ENCODE peak calls at places on chromosome 9, in nine cellular contexts. G is left ventricle myocardium inferior, C is aorta, O is psoas muscle, L is K562, W is testis, F is ovary, Q is Panc1, S is lung. N is an unnamed sample. For H3K4me1, the result is how much of the 10 kb centered on the place peaks cover.

GRCh38 chr9:34271618-34272017 is 57.5 kb downstream of the KIF24 start:
- DNase-seq in L (no peak), S (no peak), W (no peak), F (no peak), Q (no peak), G (no peak), C (no peak), O (no peak), N (no peak)

GRCh38 chr9:99851028-99851822 is 29.5 kb downstream of the NR4A3 start:
- DNase-seq in Q (no peak), S (no peak), C (no peak), G (no peak), W (no peak), F (no peak), L (no peak), O (no peak), N (no peak)

GRCh38 chr9:91727316-91727861 is 222.6 kb downstream of the ROR2 start:
- DNase-seq in G (no peak), Q (peak), O (no peak), W (no peak), L (peak), S (no peak), C (no peak), F (no peak), N (no peak)

GRCh38 chr9:138020795-138021182 is 143.2 kb downstream of the CACNA1B start:
- DNase-seq in G (no peak), O (peak), L (no peak), S (peak), C (no peak), W (no peak), Q (no peak), F (no peak), N (no peak)

GRCh38 chr9:124311283-124311682 is 53.5 kb downstream of the NEK6 start:
- DNase-seq in G (no peak), S (no peak), C (no peak), W (no peak), Q (no peak), O (no peak), L (no peak), F (no peak), N (no peak)

GRCh38 chr9:81626511-81626910 is 62.8 kb downstream of the TLE1 start:
- DNase-seq in L (no peak), C (no peak), G (no peak), S (no peak), Q (peak), O (no peak), W (no peak), F (no peak), N (no peak)

GRCh38 chr9:133483611-133484010 is 4.7 kb upstream of the SLC2A6 start:
- DNase-seq in G (no peak), C (peak), L (no peak), O (peak), S (no peak), F (no peak), Q (no peak), W (no peak), N (no peak)

GRCh38 chr9:137167113-137167751 is 2.6 kb downstream of the LRRC26 start:
- DNase-seq in L (peak), S (no peak), O (no peak), G (no peak), C (no peak), W (no peak), Q (no peak), F (no peak), N (no peak)

GRCh38 chr9:11319477-11320060 is 706.8 kb upstream of the PTPRD start:
- DNase-seq in O (no peak), Q (peak), L (no peak), W (peak), C (no peak), G (no peak), F (no peak), S (no peak), N (no peak)

GRCh38 chr9:111622626-111623025 is 8.5 kb upstream of the DNAJC25 start:
- DNase-seq in O (peak), S (peak), W (no peak), G (no peak), C (no peak), Q (no peak), F (no peak), L (no peak), N (peak)

GRCh38 chr9:72839140-72839539 is 113.7 kb downstream of the ALDH1A1 start:
- DNase-seq in F (no peak), G (no peak), W (no peak), S (no peak), Q (no peak), O (no peak), C (no peak), L (no peak), N (no peak)

GRCh38 chr9:97842960-97843359 is 10.1 kb upstream of the FOXE1 start:
- DNase-seq in L (no peak), F (no peak), Q (no peak), S (no peak), G (no peak), W (no peak), O (no peak), C (no peak), N (no peak)

GRCh38 chr9:129319938-129320481 is 141.9 kb upstream of the IER5L start:
- DNase-seq in C (peak), G (no peak), W (peak), F (peak), Q (no peak), L (no peak), O (peak), S (no peak), N (peak)

GRCh38 chr9:35903049-35903448 is 3.0 kb upstream of the HRCT1 start:
- DNase-seq in C (no peak), Q (no peak), G (no peak), W (no peak), L (peak), S (peak), O (no peak), F (no peak), N (no peak)

GRCh38 chr9:87640385-87640795 is 85.5 kb upstream of the CTSL start:
- DNase-seq in F (peak), O (no peak), S (no peak), L (no peak), C (no peak), Q (no peak), G (no peak), W (peak), N (no peak)

GRCh38 chr9:34993502-34994428 is 4.2 kb downstream of the DNAJB5 start:
- DNase-seq in L (no peak), O (peak), Q (no peak), C (peak), G (peak), W (peak), S (no peak), F (peak), N (peak)

GRCh38 chr9:17075758-17076485 is 58.9 kb upstream of the CNTLN start:
- DNase-seq in S (no peak), C (no peak), Q (no peak), L (no peak), F (no peak), O (no peak), G (no peak), W (no peak), N (no peak)

GRCh38 chr9:118640836-118641557 is 728.2 kb downstream of the BRINP1 start:
- DNase-seq in W (no peak), S (no peak), C (no peak), Q (no peak), G (no peak), L (no peak), F (no peak), O (no peak), N (no peak)

GRCh38 chr9:85715587-85715986 is 26.2 kb downstream of the AGTPBP1 start:
- DNase-seq in S (no peak), W (no peak), L (no peak), G (no peak), F (no peak), C (no peak), O (no peak), Q (no peak), N (no peak)

GRCh38 chr9:33748633-33749304 is 46.6 kb upstream of the PRSS3 start:
- DNase-seq in O (no peak), L (no peak), S (no peak), F (no peak), W (no peak), C (no peak), G (no peak), Q (no peak), N (no peak)

GRCh38 chr9:83599071-83599470 is 23.9 kb upstream of the IDNK start:
- DNase-seq in Q (no peak), G (no peak), W (no peak), O (no peak), C (no peak), S (no peak), L (no peak), F (no peak), N (no peak)

GRCh38 chr9:91182429-91182828 is 179.3 kb downstream of the AUH start:
- DNase-seq in S (peak), O (no peak), G (no peak), L (no peak), Q (no peak), C (no peak), W (no peak), F (no peak), N (peak)

GRCh38 chr9:125747053-125747764 is at the start of gene PBX3:
- DNase-seq in O (peak), L (peak), F (peak), Q (no peak), C (peak), S (peak), G (peak), W (peak), N (peak)

GRCh38 chr9:64773491-64773931 is 511.5 kb downstream of the FOXD4L5 start:
- DNase-seq in S (no peak), Q (no peak), G (peak), F (no peak), W (no peak), L (peak), O (peak), C (peak), N (no peak)

GRCh38 chr9:83242066-83242465 is 179.1 kb upstream of the RASEF start:
- DNase-seq in C (no peak), G (no peak), L (no peak), S (no peak), Q (no peak), F (no peak), W (no peak), O (no peak), N (no peak)

GRCh38 chr9:124290743-124291554 is 33.2 kb downstream of the NEK6 start:
- DNase-seq in W (no peak), G (no peak), O (no peak), F (no peak), Q (no peak), S (no peak), L (no peak), C (no peak), N (no peak)

GRCh38 chr9:100368672-100369071 is 15.9 kb upstream of the TEX10 start:
- DNase-seq in O (no peak), S (no peak), Q (no peak), G (no peak), C (no peak), L (no peak), W (no peak), F (no peak), N (no peak)

GRCh38 chr9:92098638-92099037 is 16.6 kb downstream of the SPTLC1 start:
- DNase-seq in F (no peak), C (no peak), S (no peak), O (no peak), L (no peak), W (no peak), G (no peak), Q (no peak), N (no peak)

GRCh38 chr9:69411931-69412740 is 87.1 kb downstream of the ENTREP1 start:
- DNase-seq in O (no peak), S (no peak), G (no peak), L (no peak), W (no peak), Q (no peak), F (no peak), C (no peak), N (no peak)

GRCh38 chr9:87708989-87709706 is 16.8 kb upstream of the CTSL start:
- DNase-seq in Q (no peak), S (no peak), C (no peak), L (no peak), W (no peak), O (no peak), F (no peak), G (no peak), N (no peak)

GRCh38 chr9:30630459-30630858 is 1754.0 kb upstream of the ACO1 start:
- DNase-seq in L (no peak), W (no peak), O (no peak), C (no peak), Q (no peak), S (no peak), G (no peak), F (no peak), N (no peak)

GRCh38 chr9:121399883-121400607 is 30.0 kb upstream of the STOM start:
- DNase-seq in F (no peak), S (no peak), W (no peak), O (no peak), L (peak), Q (peak), G (no peak), C (no peak), N (no peak)

GRCh38 chr9:80547613-80548012 is 975.8 kb downstream of the TLE4 start:
- DNase-seq in L (no peak), C (no peak), O (no peak), Q (no peak), W (no peak), S (no peak), F (no peak), G (no peak), N (no peak)

GRCh38 chr9:125631391-125632085 is 75.5 kb downstream of the MAPKAP1 start:
- DNase-seq in O (no peak), L (peak), C (no peak), S (no peak), W (no peak), F (no peak), Q (peak), G (no peak), N (no peak)

GRCh38 chr9:37172511-37172910 is 52.1 kb downstream of the ZCCHC7 start:
- DNase-seq in S (no peak), W (no peak), G (no peak), Q (no peak), O (no peak), C (no peak), L (no peak), F (no peak), N (no peak)

GRCh38 chr9:133992780-133993634 is 883 bp upstream of the VAV2 start:
- DNase-seq in C (peak), L (peak), S (peak), F (peak), G (peak), W (peak), Q (no peak), O (peak), N (peak)

GRCh38 chr9:91328186-91328585 is 33.5 kb downstream of the AUH start:
- DNase-seq in C (no peak), S (no peak), L (no peak), Q (no peak), F (no peak), W (no peak), O (no peak), G (no peak), N (no peak)

DNA sequence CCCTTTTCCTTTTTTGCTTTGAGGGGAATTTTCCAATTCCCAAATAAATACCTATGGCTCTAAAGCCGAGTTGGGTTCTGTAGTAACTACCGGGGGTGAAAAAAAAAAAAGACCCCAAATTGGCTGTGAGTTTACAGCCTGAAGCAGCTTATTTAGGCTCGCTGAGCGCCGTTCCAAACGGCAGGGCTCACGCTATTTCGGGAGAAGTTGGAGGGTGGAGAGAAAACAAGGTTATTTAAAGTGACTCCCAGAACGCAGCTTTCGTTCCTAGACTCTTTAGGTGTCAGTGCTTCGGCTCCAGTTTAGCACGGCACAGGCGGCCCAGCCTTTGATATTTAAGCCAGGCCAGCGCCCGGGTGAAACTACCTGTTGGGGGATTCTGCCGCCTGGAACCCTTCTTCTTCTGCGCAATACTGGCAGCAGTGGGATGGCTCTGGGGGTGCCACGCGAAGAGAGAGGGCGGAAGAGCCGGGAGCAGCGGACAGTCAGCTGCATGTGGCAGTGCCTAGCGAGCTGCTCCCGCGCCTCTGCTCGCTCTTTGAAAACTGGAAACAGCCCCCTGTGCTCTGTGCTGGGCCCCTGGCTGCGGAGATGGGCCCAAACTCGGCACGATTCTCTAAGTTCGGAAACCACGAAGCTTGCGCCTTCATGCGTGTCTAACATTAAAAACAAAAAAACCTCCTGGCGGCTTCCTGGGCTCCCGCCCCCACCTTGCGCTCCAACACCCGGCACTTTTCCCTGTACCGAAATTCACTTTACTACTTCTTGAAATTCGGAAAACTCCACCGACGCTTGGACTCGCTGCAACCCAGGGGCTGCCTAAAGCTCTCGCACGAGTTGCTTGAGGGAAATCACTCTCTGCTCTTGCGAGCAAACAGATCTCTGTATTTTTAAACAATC is 34.5 kb upstream of the NFIB start:
- DNase-seq in W (peak), C (peak), O (peak), L (no peak), Q (no peak), F (peak), S (no peak), G (no peak), N (no peak)
- H3K4me1 ChIP-seq in W (under half), C (under half), O (under half), L (under half), Q (under half), F (under half), S (under half), G (half or more), N (under half)

DNA sequence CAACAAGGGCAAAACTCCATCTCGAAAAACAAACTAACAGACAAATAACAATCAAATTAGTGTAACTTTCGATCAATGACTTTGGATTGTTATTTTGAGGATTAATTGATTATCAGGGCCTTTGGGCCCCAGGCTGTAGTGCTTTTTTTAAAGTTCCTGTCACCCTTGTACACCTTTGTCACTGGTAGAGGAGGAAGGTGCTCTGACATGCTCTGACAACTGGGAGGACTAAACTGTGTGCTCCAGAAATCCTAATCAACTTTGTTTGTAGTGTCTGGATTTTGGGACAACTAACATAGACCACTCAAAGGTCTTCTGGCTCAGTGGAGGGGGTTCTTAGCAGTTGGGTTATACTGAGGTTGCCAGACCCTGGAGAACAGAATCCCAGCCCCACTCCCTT is 1.8 kb downstream of the TXN start:
- DNase-seq in G (no peak), W (no peak), Q (no peak), O (no peak), F (no peak), L (no peak), C (no peak), S (no peak), N (no peak)
- H3K4me1 ChIP-seq in G (under half), W (under half), Q (under half), O (under half), F (under half), L (under half), C (under half), S (under half), N (under half)

DNA sequence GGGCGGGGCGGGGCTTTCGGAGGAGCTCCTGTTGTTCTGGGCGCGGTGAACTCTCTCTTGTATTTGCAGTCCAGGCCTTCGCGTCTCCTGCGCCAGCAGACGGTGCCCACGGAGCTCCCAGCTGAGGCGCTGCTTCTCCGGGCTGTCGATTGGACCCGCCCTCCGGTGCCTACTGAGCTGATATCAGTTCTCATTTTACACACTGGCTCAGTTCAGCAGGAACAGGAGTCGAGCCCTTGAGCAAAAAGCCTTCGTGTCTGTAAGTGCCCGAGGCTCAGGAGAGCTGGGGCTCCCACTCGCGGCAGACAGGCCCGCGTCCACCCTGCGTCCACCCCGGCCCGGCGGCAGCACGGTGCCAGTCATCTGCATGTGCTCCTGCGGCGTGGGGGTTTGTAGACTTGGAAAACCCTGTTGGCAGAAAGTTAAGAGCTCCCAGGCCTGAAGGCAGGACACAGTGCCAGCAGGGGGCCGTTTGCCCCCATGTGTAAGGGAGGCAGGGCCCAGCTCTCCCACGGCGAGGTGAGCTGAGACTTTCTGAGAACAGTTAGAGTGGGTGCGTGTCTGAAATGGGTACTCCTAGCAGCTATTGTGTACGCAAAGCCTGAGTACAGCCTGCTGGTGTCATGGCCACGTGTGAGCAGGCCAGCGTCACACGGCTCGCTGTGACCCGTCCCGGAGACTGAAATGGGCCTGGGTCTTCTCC is 231.5 kb downstream of the FANCC start:
- DNase-seq in W (no peak), G (no peak), Q (no peak), C (peak), L (no peak), S (no peak), O (peak), F (no peak), N (no peak)
- H3K4me1 ChIP-seq in W (under half), G (half or more), Q (under half), C (under half), L (under half), S (under half), O (half or more), F (under half), N (half or more)

DNA sequence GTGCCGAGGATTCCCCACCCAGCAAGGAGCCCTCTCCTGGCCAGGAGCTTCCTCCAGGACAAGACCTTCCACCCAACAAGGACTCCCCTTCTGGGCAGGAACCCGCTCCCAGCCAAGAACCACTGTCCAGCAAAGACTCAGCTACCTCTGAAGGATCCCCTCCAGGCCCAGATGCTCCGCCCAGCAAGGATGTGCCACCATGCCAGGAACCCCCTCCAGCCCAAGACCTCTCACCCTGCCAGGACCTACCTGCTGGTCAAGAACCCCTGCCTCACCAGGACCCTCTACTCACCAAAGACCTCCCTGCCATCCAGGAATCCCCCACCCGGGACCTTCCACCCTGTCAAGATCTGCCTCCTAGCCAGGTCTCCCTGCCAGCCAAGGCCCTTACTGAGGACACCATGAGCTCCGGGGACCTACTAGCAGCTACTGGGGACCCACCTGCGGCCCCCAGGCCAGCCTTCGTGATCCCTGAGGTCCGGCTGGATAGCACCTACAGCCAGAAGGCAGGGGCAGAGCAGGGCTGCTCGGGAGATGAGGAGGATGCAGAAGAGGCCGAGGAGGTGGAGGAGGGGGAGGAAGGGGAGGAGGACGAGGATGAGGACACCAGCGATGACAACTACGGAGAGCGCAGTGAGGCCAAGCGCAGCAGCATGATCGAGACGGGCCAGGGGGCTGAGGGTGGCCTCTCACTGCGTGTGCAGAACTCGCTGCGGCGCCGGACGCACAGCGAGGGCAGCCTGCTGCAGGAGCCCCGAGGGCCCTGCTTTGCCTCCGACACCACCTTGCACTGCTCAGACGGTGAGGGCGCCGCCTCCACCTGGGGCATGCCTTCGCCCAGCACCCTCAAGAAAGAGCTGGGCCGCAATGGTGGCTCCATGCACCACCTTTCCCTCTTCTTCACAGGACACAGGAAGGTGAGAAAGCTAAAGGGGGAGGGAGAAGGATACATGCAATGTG is 120.3 kb downstream of the RGS3 start:
- DNase-seq in L (no peak), G (peak), C (no peak), S (no peak), F (no peak), O (peak), Q (no peak), W (no peak), N (no peak)
- H3K4me1 ChIP-seq in L (under half), G (half or more), C (under half), S (under half), F (under half), O (under half), Q (under half), W (half or more), N (under half)